ENCODE peak calls at places on chromosomes 13 and 19, in six cellular contexts. O is thoracic aorta; X is heart right ventricle; D is CD4-positive, alpha-beta memory T cell; A is IMR-90; B is uterus. Y is an unnamed sample.

GRCh38 chr19:54338521-54338920 is 441 bp downstream of the LILRA4 start:
- DNase-seq in O (no peak), X (no peak), D (no peak), A (no peak), B (no peak), Y (no peak)

GRCh38 chr13:35832551-35832950 is 298.6 kb downstream of the DCLK1 start:
- DNase-seq in O (no peak), X (no peak), D (no peak), A (peak), B (no peak), Y (no peak)

GRCh38 chr13:36345438-36346221 is 564 bp downstream of the SPART start:
- DNase-seq in O (peak), X (peak), D (peak), A (peak), B (peak), Y (peak)

GRCh38 chr19:27911122-27911898 is 1301.6 kb downstream of the UQCRFS1 start:
- DNase-seq in O (no peak), X (no peak), D (no peak), A (no peak), B (no peak), Y (no peak)

GRCh38 chr13:28622286-28622685 is 36.6 kb upstream of the POMP start:
- DNase-seq in O (no peak), X (peak), D (no peak), A (no peak), B (no peak), Y (no peak)

GRCh38 chr13:34570954-34571353 is 371.1 kb upstream of the NBEA start:
- DNase-seq in O (no peak), X (no peak), D (no peak), A (no peak), B (no peak), Y (no peak)

GRCh38 chr19:38452430-38453366 is 19.2 kb downstream of the RYR1 start:
- DNase-seq in O (no peak), X (no peak), D (no peak), A (no peak), B (no peak), Y (no peak)

GRCh38 chr19:18460313-18460712 is 22.4 kb upstream of the ISYNA1 start:
- DNase-seq in O (peak), X (peak), D (no peak), A (peak), B (peak), Y (peak)

GRCh38 chr19:44960906-44961734 is 5.9 kb downstream of the CLPTM1 start:
- DNase-seq in O (no peak), X (no peak), D (no peak), A (no peak), B (no peak), Y (no peak)
- H3K27ac ChIP-seq in O (no peak), X (no peak), D (no peak), A (no peak), B (no peak), Y (no peak)

DNA sequence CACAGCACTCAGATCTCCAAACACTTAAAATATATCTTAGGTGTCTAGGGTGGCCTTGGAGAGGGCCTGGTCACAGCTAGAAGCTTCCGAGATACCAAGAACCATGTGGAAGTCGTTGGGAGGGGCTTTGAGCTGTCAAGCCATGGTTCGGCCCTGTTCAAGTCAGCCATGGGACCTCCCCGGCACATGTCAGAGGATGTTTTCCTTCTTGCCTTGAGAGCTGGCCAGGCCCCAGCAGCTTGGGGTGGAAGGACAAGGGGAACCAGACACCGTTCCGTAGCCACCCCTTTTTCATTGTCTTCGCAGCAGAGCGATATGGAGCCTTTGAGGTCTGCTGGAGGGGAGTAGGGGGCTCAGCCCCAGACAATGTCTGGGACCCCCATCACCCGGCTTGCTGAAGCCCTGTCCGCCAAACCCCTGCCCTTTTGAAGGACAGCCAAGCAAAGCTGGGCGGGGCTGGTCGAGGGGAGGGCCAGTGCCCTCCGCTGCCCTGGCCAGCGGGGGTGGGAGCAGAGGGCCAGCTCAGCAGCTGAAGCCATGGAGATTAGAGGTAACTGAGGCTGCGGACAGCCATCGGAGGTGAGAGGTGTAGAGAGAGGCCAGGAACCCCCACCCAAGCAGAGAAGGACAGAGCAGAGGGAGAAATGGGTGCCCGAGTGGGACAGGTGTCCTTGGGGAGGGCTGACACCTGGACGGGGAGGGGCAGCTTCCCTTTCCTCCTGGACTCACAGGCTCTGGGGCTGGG is 435 bp downstream of the KLK11 start:
- DNase-seq in O (no peak), X (no peak), D (no peak), A (no peak), B (no peak), Y (no peak)
- H3K27ac ChIP-seq in O (no peak), X (no peak), D (no peak), A (no peak), B (no peak), Y (no peak)

GRCh38 chr13:106496072-106496997 is 39.1 kb downstream of the EFNB2 start:
- DNase-seq in O (no peak), X (peak), D (no peak), A (no peak), B (peak), Y (no peak)
- H3K27ac ChIP-seq in O (peak), X (peak), D (no peak), A (no peak), B (peak), Y (peak)

DNA sequence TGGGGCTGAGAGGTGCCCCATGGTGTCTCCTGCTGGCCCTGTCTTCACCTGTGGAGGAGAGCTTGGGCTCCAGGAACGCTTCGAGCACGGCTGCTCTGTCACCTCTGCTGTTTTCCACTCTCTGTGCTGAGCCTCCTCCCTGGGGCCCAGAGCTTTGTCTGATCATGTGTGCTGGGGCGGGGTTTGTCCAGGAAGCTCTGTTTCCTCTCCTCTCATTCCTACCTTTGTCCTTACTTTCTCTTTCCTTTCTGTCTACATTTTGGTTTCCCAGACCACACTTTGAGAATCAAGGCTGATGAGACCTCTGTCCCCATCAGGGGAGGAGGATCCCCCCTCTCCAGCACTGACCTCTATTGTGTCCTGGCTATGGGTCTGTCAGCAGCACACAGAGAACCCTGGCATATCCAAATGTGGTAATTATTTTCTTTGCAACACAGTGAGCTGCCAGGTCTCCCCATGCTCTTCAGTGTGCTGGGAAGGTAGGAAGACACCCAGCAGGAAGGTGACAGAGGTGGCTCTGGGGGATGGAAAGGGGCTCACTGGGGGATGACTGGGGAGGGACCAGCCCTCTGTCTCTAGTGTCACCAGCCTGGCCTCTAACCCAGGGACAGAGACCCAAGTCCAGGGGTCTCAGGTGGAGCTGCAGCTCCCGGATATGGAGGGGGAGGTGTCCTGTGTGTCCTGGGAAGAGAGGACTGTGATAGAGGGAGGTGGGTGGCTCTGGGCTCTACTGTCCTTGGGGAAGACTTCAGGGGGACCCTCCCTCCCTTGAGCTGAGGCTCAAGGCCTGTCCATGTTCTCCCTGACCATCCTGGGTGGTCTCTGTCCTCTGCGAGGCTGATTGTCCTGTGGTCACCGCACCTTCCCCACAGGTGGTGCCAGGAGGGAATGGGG is at the start of gene CEACAM1:
- DNase-seq in O (no peak), X (peak), D (peak), A (no peak), B (peak), Y (no peak)
- H3K27ac ChIP-seq in O (no peak), X (peak), D (peak), A (no peak), B (no peak), Y (no peak)

GRCh38 chr13:92549275-92549674 is 677.3 kb upstream of the GPC6 start:
- DNase-seq in O (no peak), X (no peak), D (no peak), A (no peak), B (no peak), Y (no peak)

GRCh38 chr13:92547256-92547655 is 679.4 kb upstream of the GPC6 start:
- DNase-seq in O (no peak), X (no peak), D (no peak), A (peak), B (no peak), Y (no peak)
- H3K27ac ChIP-seq in O (no peak), X (no peak), D (no peak), A (no peak), B (no peak), Y (no peak)

DNA sequence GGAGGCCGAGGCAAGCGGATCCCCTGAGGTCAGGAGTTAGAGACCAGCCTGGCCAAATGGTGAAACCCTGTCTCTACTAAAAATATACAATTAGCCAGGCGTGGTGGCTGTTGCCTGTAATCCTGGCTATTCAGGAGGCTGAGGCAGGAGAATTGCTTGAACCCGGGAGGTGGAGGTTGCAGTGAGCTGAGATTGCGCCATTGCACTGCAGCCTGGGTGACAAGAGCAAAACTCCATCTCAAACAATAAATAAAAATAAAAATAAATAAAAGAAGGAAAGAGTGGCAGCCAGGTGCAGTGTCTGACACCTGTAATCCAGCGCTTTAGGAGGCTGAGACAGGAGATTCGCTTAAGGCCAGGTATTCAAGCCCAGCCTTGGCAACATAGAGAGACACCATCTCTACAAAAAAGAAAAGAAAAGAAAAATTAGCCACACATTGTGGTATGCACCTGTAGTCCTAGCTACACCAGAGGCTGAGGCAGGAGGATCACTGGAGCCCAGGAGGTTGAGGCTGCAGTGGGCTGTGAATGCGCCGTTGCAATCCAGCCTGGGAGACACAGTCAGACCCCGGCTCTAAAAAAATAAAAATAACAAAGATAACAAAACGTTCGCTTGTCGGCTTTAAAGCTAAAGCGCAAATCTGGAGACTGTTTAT is 10.3 kb downstream of the ADAMTSL5 start:
- DNase-seq in O (no peak), X (no peak), D (no peak), A (no peak), B (no peak), Y (no peak)
- H3K27ac ChIP-seq in O (no peak), X (no peak), D (no peak), A (no peak), B (no peak), Y (no peak)

GRCh38 chr19:7522923-7523667 is 671 bp downstream of the MCOLN1 start:
- DNase-seq in O (no peak), X (no peak), D (no peak), A (no peak), B (no peak), Y (no peak)
- H3K27ac ChIP-seq in O (no peak), X (peak), D (peak), A (no peak), B (peak), Y (peak)

GRCh38 chr19:43561144-43561970 is 14.0 kb downstream of the XRCC1 start:
- DNase-seq in O (no peak), X (no peak), D (no peak), A (no peak), B (no peak), Y (no peak)

GRCh38 chr19:43563816-43564215 is 11.5 kb downstream of the XRCC1 start:
- DNase-seq in O (no peak), X (no peak), D (no peak), A (no peak), B (no peak), Y (no peak)

GRCh38 chr19:43562698-43563241 is 12.6 kb downstream of the XRCC1 start:
- DNase-seq in O (peak), X (peak), D (peak), A (peak), B (peak), Y (peak)

GRCh38 chr19:43560687-43561086 is 14.6 kb downstream of the XRCC1 start:
- DNase-seq in O (no peak), X (no peak), D (no peak), A (peak), B (no peak), Y (no peak)

GRCh38 chr19:43562211-43562697 is 13.1 kb downstream of the XRCC1 start:
- DNase-seq in O (no peak), X (no peak), D (no peak), A (no peak), B (no peak), Y (no peak)
- H3K27ac ChIP-seq in O (peak), X (peak), D (peak), A (no peak), B (no peak), Y (peak)

Y was measured in esophagus muscularis mucosa.